ENCODE peak calls at places on chromosome 18, in six cellular contexts. T is ovary, Z is sigmoid colon, Y is tibial artery, P is fibroblast of the aortic adventitia, G is PC-9. R is an unnamed sample.

GRCh38 chr18:46070683-46071614 is 1.1 kb downstream of the PSTPIP2 start:
- DNase-seq in T (no peak), Z (peak; percentile 66), Y (no peak), P (no peak), G (no peak), R (no peak)

GRCh38 chr18:58887613-58887963 is 22.9 kb downstream of the ZNF532 start:
- DNase-seq in T (peak; percentile 42), Z (peak; percentile 80), Y (peak; percentile 82), P (peak; percentile 36), G (no peak), R (peak; percentile 33)

GRCh38 chr18:44309185-44309584 is 371.5 kb upstream of the SETBP1 start:
- DNase-seq in T (no peak), Z (no peak), Y (no peak), P (peak; percentile 56), G (no peak), R (no peak)

GRCh38 chr18:74457043-74457742 is at the start of gene DIPK1C:
- DNase-seq in T (no peak), Z (no peak), Y (no peak), P (no peak), G (no peak), R (no peak)

GRCh38 chr18:41391616-41392610 is 563.1 kb upstream of the PIK3C3 start:
- DNase-seq in T (no peak), Z (no peak), Y (no peak), P (peak; percentile 5), G (peak; percentile 11), R (peak; percentile 31)

GRCh38 chr18:51039138-51040112 is 9.4 kb downstream of the SMAD4 start:
- DNase-seq in T (no peak), Z (no peak), Y (no peak), P (peak; percentile 49), G (no peak), R (peak; percentile 16)

GRCh38 chr18:62450546-62451395 is 72.1 kb upstream of the ZCCHC2 start:
- DNase-seq in T (no peak), Z (peak; percentile 72), Y (peak; percentile 95), P (peak; percentile 79), G (peak; percentile 75), R (no peak)

GRCh38 chr18:62781262-62781661 is 65.9 kb downstream of the PHLPP1 start:
- DNase-seq in T (no peak), Z (no peak), Y (no peak), P (no peak), G (no peak), R (no peak)

GRCh38 chr18:69612242-69612641 is 211.6 kb downstream of the DOK6 start:
- DNase-seq in T (no peak), Z (no peak), Y (no peak), P (no peak), G (no peak), R (no peak)

GRCh38 chr18:43312891-43313290 is 35.6 kb upstream of the SYT4 start:
- DNase-seq in T (no peak), Z (no peak), Y (no peak), P (no peak), G (no peak), R (no peak)

GRCh38 chr18:68480196-68480595 is 234.7 kb downstream of the TMX3 start:
- DNase-seq in T (no peak), Z (no peak), Y (no peak), P (no peak), G (no peak), R (no peak)

GRCh38 chr18:28905509-28905908 is 728.6 kb upstream of the CDH2 start:
- DNase-seq in T (no peak), Z (no peak), Y (no peak), P (peak; percentile 59), G (no peak), R (no peak)

GRCh38 chr18:22398464-22398863 is 19.3 kb downstream of the CTAGE1 start:
- DNase-seq in T (no peak), Z (no peak), Y (no peak), P (no peak), G (no peak), R (no peak)

GRCh38 chr18:36831139-36831538 is 2.2 kb downstream of the KIAA1328 start:
- DNase-seq in T (no peak), Z (no peak), Y (no peak), P (no peak), G (no peak), R (no peak)

GRCh38 chr18:57433492-57434176 is 1.5 kb upstream of the ONECUT2 start:
- DNase-seq in T (no peak), Z (no peak), Y (no peak), P (no peak), G (no peak), R (peak; percentile 29)

GRCh38 chr18:79933765-79934164 is 17.7 kb downstream of the SLC66A2 start:
- DNase-seq in T (peak; percentile 6), Z (peak; percentile 40), Y (peak; percentile 15), P (no peak), G (no peak), R (no peak)

GRCh38 chr18:57333941-57334340 is 18.4 kb upstream of the ST8SIA3 start:
- DNase-seq in T (no peak), Z (no peak), Y (no peak), P (no peak), G (no peak), R (no peak)

GRCh38 chr18:22470511-22471181 is 52.9 kb upstream of the CTAGE1 start:
- DNase-seq in T (no peak), Z (no peak), Y (peak; percentile 80), P (peak; percentile 95), G (no peak), R (no peak)

GRCh38 chr18:31722369-31722957 is 38.1 kb upstream of the B4GALT6 start:
- DNase-seq in T (peak; percentile 53), Z (peak; percentile 84), Y (peak; percentile 85), P (peak; percentile 85), G (peak; percentile 55), R (peak; percentile 85)

GRCh38 chr18:63155169-63155852 is 164.3 kb downstream of the BCL2 start:
- DNase-seq in T (no peak), Z (peak; percentile 76), Y (peak; percentile 76), P (no peak), G (peak; percentile 63), R (peak; percentile 59)

GRCh38 chr18:9613550-9614400 is 584 bp downstream of the PPP4R1 start:
- DNase-seq in T (peak; percentile 52), Z (peak; percentile 83), Y (peak; percentile 75), P (peak; percentile 47), G (peak; percentile 66), R (peak; percentile 64)

GRCh38 chr18:9841752-9842151 is 44.0 kb upstream of the TXNDC2 start:
- DNase-seq in T (no peak), Z (no peak), Y (no peak), P (no peak), G (no peak), R (no peak)

GRCh38 chr18:499351-500229 is 911 bp downstream of the COLEC12 start:
- DNase-seq in T (peak; percentile 30), Z (peak; percentile 65), Y (no peak), P (peak; percentile 95), G (no peak), R (no peak)

GRCh38 chr18:77608807-77609206 is 359.2 kb downstream of the GALR1 start:
- DNase-seq in T (no peak), Z (no peak), Y (no peak), P (no peak), G (no peak), R (no peak)

DNA sequence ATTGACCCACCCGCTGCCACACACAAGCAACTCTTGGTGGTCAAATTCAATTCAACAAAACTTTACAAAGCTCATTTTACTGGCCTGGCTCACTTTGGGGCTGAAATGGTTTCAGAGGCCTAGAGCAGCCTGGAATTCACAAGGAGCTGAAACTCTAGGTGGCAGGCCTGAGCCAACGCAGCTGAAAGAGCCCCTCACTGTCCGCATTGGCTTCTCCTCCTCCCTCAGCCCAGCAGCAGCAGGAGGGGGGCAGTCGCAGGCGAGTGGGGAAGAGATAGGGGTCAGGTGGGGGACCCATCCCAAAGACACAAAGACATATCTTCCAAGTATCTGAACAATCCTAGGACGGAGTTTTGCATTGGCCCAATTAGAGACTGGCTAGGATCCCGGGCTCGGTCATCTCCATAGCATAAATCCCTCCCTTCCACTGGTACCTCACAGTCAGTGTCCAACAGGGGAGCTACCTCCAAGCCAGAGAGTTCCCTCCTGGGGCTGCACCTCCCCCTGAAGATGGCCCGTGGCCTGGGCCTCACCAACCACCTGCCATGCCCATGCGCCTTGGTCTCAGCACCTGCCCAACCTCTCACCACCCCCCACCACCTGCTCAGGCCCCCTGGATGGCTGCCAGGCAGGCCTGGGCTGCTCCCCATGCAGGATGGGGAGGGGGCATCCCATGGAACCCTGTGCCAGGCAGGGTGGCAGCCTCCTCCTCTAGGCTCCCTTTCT is 113.4 kb downstream of the ZBTB7C start:
- DNase-seq in T (no peak), Z (no peak), Y (peak; percentile 52), P (peak; percentile 9), G (no peak), R (no peak)
- TF ChIP-seq CTCF in T (no peak), Z (no peak), Y (no peak), P (peak; percentile 48), G (peak; percentile 30), R (peak; percentile 11)

DNA sequence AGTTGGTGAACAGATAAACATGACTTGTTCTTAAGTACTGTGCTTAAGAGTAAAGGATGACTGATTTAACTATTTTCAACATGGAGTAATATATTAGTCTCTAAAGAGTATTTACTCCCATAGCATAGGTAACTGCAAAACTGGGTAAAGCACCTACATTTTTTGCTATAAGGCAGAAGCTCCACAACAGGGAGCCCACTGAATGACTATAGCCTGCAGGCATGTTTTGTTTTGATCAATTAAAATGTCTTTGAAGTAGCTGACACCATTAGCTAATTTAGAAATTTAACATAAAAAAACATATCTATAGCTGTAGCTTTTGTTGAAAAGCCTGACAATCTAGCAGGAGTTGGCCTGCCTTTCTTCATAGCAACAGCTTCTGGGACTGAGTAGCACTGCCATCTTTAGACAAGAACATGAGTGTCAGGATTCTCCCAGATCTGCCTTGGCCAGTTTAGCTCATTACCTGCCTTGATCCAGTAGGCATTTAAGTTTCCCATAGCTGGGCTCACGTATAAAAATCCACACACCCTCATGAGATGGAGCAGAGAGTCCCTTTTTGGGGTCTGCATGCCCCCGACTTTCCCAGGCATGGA is 1935.1 kb upstream of the PIK3C3 start:
- DNase-seq in T (no peak), Z (no peak), Y (no peak), P (no peak), G (no peak), R (no peak)
- TF ChIP-seq CTCF in T (no peak), Z (no peak), Y (no peak), P (no peak), G (no peak), R (no peak)

DNA sequence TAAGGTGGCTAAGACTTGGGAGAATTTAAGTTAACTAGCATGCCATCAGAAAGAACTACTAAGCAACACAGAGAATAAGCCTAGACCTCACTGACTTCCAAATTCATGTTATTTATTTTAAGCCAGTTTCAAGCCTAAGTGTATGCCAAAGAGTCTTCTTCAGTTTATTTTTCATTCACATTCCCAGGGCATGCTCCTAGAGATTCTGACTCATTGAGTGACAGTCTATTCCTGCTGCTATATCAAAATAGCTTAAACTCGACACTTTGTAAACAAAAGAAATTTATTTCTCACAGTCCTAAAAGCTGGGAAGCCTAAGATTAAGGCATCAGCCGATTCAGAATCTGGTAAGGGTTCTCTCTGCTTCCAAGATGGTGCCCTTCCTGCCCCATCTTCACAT is 467.1 kb downstream of the MBD2 start:
- DNase-seq in T (no peak), Z (no peak), Y (no peak), P (peak; percentile 9), G (no peak), R (no peak)
- TF ChIP-seq CTCF in T (no peak), Z (no peak), Y (no peak), P (no peak), G (no peak), R (no peak)

DNA sequence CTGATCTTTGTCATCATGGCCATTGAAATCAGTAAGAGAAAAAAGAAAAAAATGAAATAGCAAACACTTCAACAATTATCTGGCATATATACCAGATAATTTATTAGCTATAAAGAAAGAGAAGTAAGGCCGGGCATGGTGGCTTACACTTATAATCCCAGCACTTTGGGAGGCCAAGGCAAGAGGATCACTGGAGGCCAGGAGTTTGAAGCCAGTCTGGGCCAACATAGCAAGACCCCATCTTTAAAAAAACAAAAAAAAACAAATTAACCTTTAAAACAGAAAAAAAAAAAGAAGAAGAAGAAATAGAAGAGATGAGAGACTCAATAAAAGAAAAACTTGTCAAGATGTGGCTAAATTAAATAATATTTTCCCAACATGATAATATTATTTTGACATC is 61.6 kb upstream of the TGIF1 start:
- DNase-seq in T (no peak), Z (no peak), Y (no peak), P (no peak), G (no peak), R (no peak)
- TF ChIP-seq CTCF in T (no peak), Z (no peak), Y (no peak), P (no peak), G (no peak), R (no peak)